ENCODE peak calls at places on chromosome 10, in eight cellular contexts. A, I, O, U, D, H, L and J are unnamed samples.

GRCh38 chr10:116113721-116114501 is 159.1 kb downstream of the GFRA1 start:
- DNase-seq in A (no peak), I (peak; percentile 42), O (no peak), U (no peak), D (no peak), H (no peak), L (no peak), J (no peak)

GRCh38 chr10:104274762-104275721 is 6.1 kb downstream of the GSTO2 start:
- DNase-seq in A (peak; percentile 79), I (peak; percentile 73), O (peak; percentile 58), U (no peak), D (no peak), H (peak; percentile 59), L (no peak), J (peak; percentile 65)

GRCh38 chr10:95475003-95475383 is 86.2 kb downstream of the SORBS1 start:
- DNase-seq in A (no peak), I (no peak), O (no peak), U (no peak), D (no peak), H (no peak), L (no peak), J (no peak)

GRCh38 chr10:5583525-5584175 is 58.9 kb downstream of the CALML3 start:
- DNase-seq in A (peak; percentile 63), I (peak; percentile 87), O (peak; percentile 57), U (no peak), D (no peak), H (peak; percentile 84), L (no peak), J (peak; percentile 75)

GRCh38 chr10:131690805-131691239 is 210.0 kb upstream of the PPP2R2D start:
- DNase-seq in A (no peak), I (no peak), O (no peak), U (no peak), D (no peak), H (no peak), L (no peak), J (no peak)

GRCh38 chr10:102227050-102227449 is 951 bp downstream of the ELOVL3 start:
- DNase-seq in A (no peak), I (peak; percentile 94), O (no peak), U (no peak), D (peak; percentile 53), H (no peak), L (no peak), J (no peak)

GRCh38 chr10:9254353-9254752 is 1199.9 kb downstream of the GATA3 start:
- DNase-seq in A (no peak), I (no peak), O (no peak), U (no peak), D (no peak), H (no peak), L (no peak), J (no peak)

GRCh38 chr10:79320785-79321493 is 26.3 kb upstream of the PPIF start:
- DNase-seq in A (no peak), I (peak; percentile 99), O (no peak), U (no peak), D (no peak), H (no peak), L (no peak), J (no peak)

GRCh38 chr10:32112055-32112454 is 55.8 kb upstream of the KIF5B start:
- DNase-seq in A (no peak), I (peak; percentile 82), O (no peak), U (no peak), D (peak; percentile 50), H (no peak), L (no peak), J (no peak)

GRCh38 chr10:80609331-80609730 is 71.6 kb downstream of the SH2D4B start:
- DNase-seq in A (no peak), I (peak; percentile 24), O (no peak), U (no peak), D (no peak), H (no peak), L (no peak), J (no peak)

GRCh38 chr10:112370424-112370819 is 3.5 kb upstream of the ACSL5 start:
- DNase-seq in A (no peak), I (no peak), O (no peak), U (no peak), D (no peak), H (no peak), L (no peak), J (no peak)

GRCh38 chr10:24908793-24909423 is 43.5 kb downstream of the PRTFDC1 start:
- DNase-seq in A (no peak), I (peak; percentile 75), O (no peak), U (no peak), D (peak; percentile 17), H (no peak), L (no peak), J (no peak)

GRCh38 chr10:80168679-80169380 is 36.3 kb downstream of the PLAC9 start:
- DNase-seq in A (peak; percentile 58), I (no peak), O (no peak), U (no peak), D (no peak), H (peak; percentile 43), L (no peak), J (peak; percentile 40)

GRCh38 chr10:132446661-132447445 is 49.9 kb downstream of the PWWP2B start:
- DNase-seq in A (no peak), I (peak; percentile 94), O (no peak), U (no peak), D (peak; percentile 83), H (peak; percentile 48), L (peak; percentile 60), J (peak; percentile 55)

GRCh38 chr10:60733189-60733815 is 45.0 kb upstream of the CDK1 start:
- DNase-seq in A (peak; percentile 80), I (peak; percentile 70), O (peak; percentile 64), U (no peak), D (no peak), H (peak; percentile 30), L (peak; percentile 22), J (peak; percentile 64)

GRCh38 chr10:132054564-132054963 is 11.2 kb upstream of the JAKMIP3 start:
- DNase-seq in A (peak; percentile 64), I (no peak), O (peak; percentile 79), U (no peak), D (no peak), H (no peak), L (no peak), J (peak; percentile 53)

GRCh38 chr10:78912361-78913218 is 156.2 kb upstream of the ZMIZ1 start:
- DNase-seq in A (no peak), I (no peak), O (no peak), U (no peak), D (no peak), H (no peak), L (no peak), J (no peak)

GRCh38 chr10:33703897-33704825 is 369.7 kb upstream of the NRP1 start:
- DNase-seq in A (no peak), I (peak; percentile 93), O (no peak), U (no peak), D (no peak), H (no peak), L (no peak), J (no peak)

GRCh38 chr10:127307338-127307737 is 110.9 kb upstream of the INSYN2A start:
- DNase-seq in A (no peak), I (no peak), O (no peak), U (no peak), D (no peak), H (no peak), L (no peak), J (no peak)

GRCh38 chr10:124917168-124917938 is 24.6 kb upstream of the ZRANB1 start:
- DNase-seq in A (peak; percentile 31), I (peak; percentile 35), O (peak; percentile 37), U (peak; percentile 49), D (peak; percentile 39), H (peak; percentile 57), L (peak; percentile 39), J (peak; percentile 53)

GRCh38 chr10:123559823-123560092 is 106.4 kb upstream of the GPR26 start:
- DNase-seq in A (no peak), I (no peak), O (no peak), U (no peak), D (no peak), H (no peak), L (no peak), J (no peak)

GRCh38 chr10:111093741-111094380 is 17.0 kb downstream of the ADRA2A start:
- DNase-seq in A (no peak), I (peak; percentile 40), O (no peak), U (no peak), D (no peak), H (no peak), L (no peak), J (no peak)

GRCh38 chr10:111103196-111103595 is 26.4 kb downstream of the ADRA2A start:
- DNase-seq in A (no peak), I (no peak), O (no peak), U (no peak), D (no peak), H (no peak), L (no peak), J (no peak)

GRCh38 chr10:111100198-111100597 is 23.4 kb downstream of the ADRA2A start:
- DNase-seq in A (no peak), I (no peak), O (no peak), U (no peak), D (no peak), H (no peak), L (no peak), J (no peak)

GRCh38 chr10:111102381-111102973 is 25.6 kb downstream of the ADRA2A start:
- DNase-seq in A (no peak), I (no peak), O (no peak), U (no peak), D (no peak), H (no peak), L (no peak), J (no peak)

GRCh38 chr10:111098679-111099437 is 22.0 kb downstream of the ADRA2A start:
- DNase-seq in A (no peak), I (peak; percentile 42), O (no peak), U (no peak), D (no peak), H (no peak), L (no peak), J (no peak)
- TF ChIP-seq CTCF in A (no peak), I (no peak), O (no peak), U (no peak), D (peak; percentile 17), H (peak; percentile 25), L (no peak), J (no peak)

GRCh38 chr10:23523251-23523650 is 84.4 kb downstream of the OTUD1 start:
- DNase-seq in A (no peak), I (no peak), O (no peak), U (no peak), D (peak; percentile 3), H (no peak), L (no peak), J (no peak)
- TF ChIP-seq CTCF in A (no peak), I (no peak), O (no peak), U (no peak), D (no peak), H (peak; percentile 41), L (no peak), J (no peak)

GRCh38 chr10:15898046-15898445 is 37.7 kb upstream of the MINDY3 start:
- DNase-seq in A (no peak), I (peak; percentile 19), O (no peak), U (no peak), D (no peak), H (no peak), L (no peak), J (no peak)
- TF ChIP-seq CTCF in A (no peak), I (no peak), O (peak; percentile 15), U (peak; percentile 20), D (no peak), H (peak; percentile 26), L (peak; percentile 20), J (peak; percentile 83)

DNA sequence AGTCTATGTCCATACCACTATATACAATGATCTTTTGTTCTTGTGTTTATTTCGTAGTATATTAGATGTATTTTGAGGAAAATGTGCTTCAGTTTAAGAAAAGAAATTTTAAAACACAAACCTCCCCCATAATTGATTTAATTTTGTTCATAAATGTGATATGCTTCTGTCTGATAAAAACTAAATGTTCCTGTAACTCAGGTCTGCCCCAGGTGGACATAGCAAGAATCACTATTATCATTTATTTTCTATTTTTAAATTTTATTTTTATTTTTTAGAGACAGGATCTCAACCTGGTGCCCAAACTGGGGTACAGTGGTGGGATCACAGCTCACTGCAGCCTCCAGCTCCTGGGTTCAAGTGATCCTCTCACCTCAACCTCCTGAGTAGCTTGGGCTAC is 43.2 kb downstream of the BEND7 start:
- DNase-seq in A (no peak), I (peak; percentile 1), O (no peak), U (no peak), D (no peak), H (no peak), L (no peak), J (no peak)
- TF ChIP-seq CTCF in A (no peak), I (peak; percentile 27), O (peak; percentile 30), U (no peak), D (no peak), H (peak; percentile 38), L (no peak), J (peak; percentile 68)